ENCODE peak calls at places on chromosomes 3 and 15, in ten cellular contexts. One of them, this sample, is unnamed.

GRCh38 chr3:66997560-66998074 is 490 bp upstream of the KBTBD8 start:
- DNase-seq in adrenal gland: peak; percentile 25
- DNase-seq in tibial nerve: no peak
- DNase-seq in stomach: no peak
- DNase-seq in spleen: peak; percentile 77
- DNase-seq in suprapubic skin: no peak
- DNase-seq in heart left ventricle: no peak
- DNase-seq in GM12891: no peak
- DNase-seq in body of pancreas: peak; percentile 3
- DNase-seq in esophagus squamous epithelium: no peak
- DNase-seq in this sample: no peak

GRCh38 chr15:59741274-59741906 is 52.3 kb upstream of the BNIP2 start:
- DNase-seq in adrenal gland: no peak
- DNase-seq in tibial nerve: no peak
- DNase-seq in stomach: no peak
- DNase-seq in spleen: no peak
- DNase-seq in suprapubic skin: no peak
- DNase-seq in heart left ventricle: no peak
- DNase-seq in GM12891: no peak
- DNase-seq in body of pancreas: no peak
- DNase-seq in esophagus squamous epithelium: no peak
- DNase-seq in this sample: peak; percentile 4

GRCh38 chr15:37517506-37517905 is 416.9 kb upstream of the TMCO5A start:
- DNase-seq in adrenal gland: no peak
- DNase-seq in tibial nerve: no peak
- DNase-seq in stomach: no peak
- DNase-seq in spleen: no peak
- DNase-seq in suprapubic skin: no peak
- DNase-seq in heart left ventricle: no peak
- DNase-seq in GM12891: no peak
- DNase-seq in body of pancreas: no peak
- DNase-seq in esophagus squamous epithelium: no peak
- DNase-seq in this sample: no peak

GRCh38 chr3:107674371-107674770 is 151.6 kb downstream of the BBX start:
- DNase-seq in adrenal gland: peak; percentile 73
- DNase-seq in tibial nerve: no peak
- DNase-seq in stomach: no peak
- DNase-seq in spleen: no peak
- DNase-seq in suprapubic skin: no peak
- DNase-seq in heart left ventricle: no peak
- DNase-seq in GM12891: no peak
- DNase-seq in body of pancreas: no peak
- DNase-seq in esophagus squamous epithelium: no peak
- DNase-seq in this sample: no peak

GRCh38 chr3:184377882-184378445 is at the start of gene THPO:
- DNase-seq in adrenal gland: peak; percentile 85
- DNase-seq in tibial nerve: no peak
- DNase-seq in stomach: no peak
- DNase-seq in spleen: no peak
- DNase-seq in suprapubic skin: peak; percentile 73
- DNase-seq in heart left ventricle: no peak
- DNase-seq in GM12891: no peak
- DNase-seq in body of pancreas: peak; percentile 76
- DNase-seq in esophagus squamous epithelium: no peak
- DNase-seq in this sample: no peak

GRCh38 chr3:150697646-150698045 is 6.1 kb downstream of the ERICH6 start:
- DNase-seq in adrenal gland: no peak
- DNase-seq in tibial nerve: no peak
- DNase-seq in stomach: no peak
- DNase-seq in spleen: no peak
- DNase-seq in suprapubic skin: no peak
- DNase-seq in heart left ventricle: no peak
- DNase-seq in GM12891: no peak
- DNase-seq in body of pancreas: no peak
- DNase-seq in esophagus squamous epithelium: no peak
- DNase-seq in this sample: no peak

GRCh38 chr3:116473602-116474001 is 28.3 kb upstream of the LSAMP start:
- DNase-seq in adrenal gland: no peak
- DNase-seq in tibial nerve: no peak
- DNase-seq in stomach: no peak
- DNase-seq in spleen: no peak
- DNase-seq in suprapubic skin: no peak
- DNase-seq in heart left ventricle: no peak
- DNase-seq in GM12891: no peak
- DNase-seq in body of pancreas: no peak
- DNase-seq in esophagus squamous epithelium: no peak
- DNase-seq in this sample: no peak

GRCh38 chr3:134464693-134465385 is 20.9 kb downstream of the ANAPC13 start:
- DNase-seq in adrenal gland: no peak
- DNase-seq in tibial nerve: no peak
- DNase-seq in stomach: no peak
- DNase-seq in spleen: no peak
- DNase-seq in suprapubic skin: no peak
- DNase-seq in heart left ventricle: no peak
- DNase-seq in GM12891: no peak
- DNase-seq in body of pancreas: no peak
- DNase-seq in esophagus squamous epithelium: no peak
- DNase-seq in this sample: no peak

GRCh38 chr3:171811059-171811912 is 1.0 kb upstream of the PLD1 start:
- DNase-seq in adrenal gland: no peak
- DNase-seq in tibial nerve: peak; percentile 69
- DNase-seq in stomach: no peak
- DNase-seq in spleen: no peak
- DNase-seq in suprapubic skin: no peak
- DNase-seq in heart left ventricle: no peak
- DNase-seq in GM12891: no peak
- DNase-seq in body of pancreas: peak; percentile 21
- DNase-seq in esophagus squamous epithelium: no peak
- DNase-seq in this sample: peak; percentile 43

GRCh38 chr3:84906065-84906464 is 52.7 kb upstream of the CADM2 start:
- DNase-seq in adrenal gland: no peak
- DNase-seq in tibial nerve: no peak
- DNase-seq in stomach: no peak
- DNase-seq in spleen: no peak
- DNase-seq in suprapubic skin: no peak
- DNase-seq in heart left ventricle: no peak
- DNase-seq in GM12891: no peak
- DNase-seq in body of pancreas: no peak
- DNase-seq in esophagus squamous epithelium: no peak
- DNase-seq in this sample: no peak

GRCh38 chr3:98557324-98558010 is 25.7 kb downstream of the GPR15 start:
- DNase-seq in adrenal gland: no peak
- DNase-seq in tibial nerve: no peak
- DNase-seq in stomach: no peak
- DNase-seq in spleen: no peak
- DNase-seq in suprapubic skin: no peak
- DNase-seq in heart left ventricle: no peak
- DNase-seq in GM12891: no peak
- DNase-seq in body of pancreas: no peak
- DNase-seq in esophagus squamous epithelium: no peak
- DNase-seq in this sample: no peak

GRCh38 chr15:74655424-74655823 is 39.8 kb downstream of the CLK3 start:
- DNase-seq in adrenal gland: no peak
- DNase-seq in tibial nerve: no peak
- DNase-seq in stomach: no peak
- DNase-seq in spleen: no peak
- DNase-seq in suprapubic skin: no peak
- DNase-seq in heart left ventricle: no peak
- DNase-seq in GM12891: no peak
- DNase-seq in body of pancreas: no peak
- DNase-seq in esophagus squamous epithelium: no peak
- DNase-seq in this sample: no peak

GRCh38 chr15:42046597-42046996 is 25.8 kb upstream of the PLA2G4E start:
- DNase-seq in adrenal gland: no peak
- DNase-seq in tibial nerve: no peak
- DNase-seq in stomach: no peak
- DNase-seq in spleen: no peak
- DNase-seq in suprapubic skin: no peak
- DNase-seq in heart left ventricle: no peak
- DNase-seq in GM12891: no peak
- DNase-seq in body of pancreas: no peak
- DNase-seq in esophagus squamous epithelium: no peak
- DNase-seq in this sample: peak; percentile 79

GRCh38 chr15:42050484-42051255 is 29.8 kb upstream of the PLA2G4E start:
- DNase-seq in adrenal gland: no peak
- DNase-seq in tibial nerve: no peak
- DNase-seq in stomach: no peak
- DNase-seq in spleen: no peak
- DNase-seq in suprapubic skin: no peak
- DNase-seq in heart left ventricle: no peak
- DNase-seq in GM12891: no peak
- DNase-seq in body of pancreas: no peak
- DNase-seq in esophagus squamous epithelium: no peak
- DNase-seq in this sample: no peak

GRCh38 chr15:42048080-42048820 is 27.4 kb upstream of the PLA2G4E start:
- DNase-seq in adrenal gland: no peak
- DNase-seq in tibial nerve: no peak
- DNase-seq in stomach: no peak
- DNase-seq in spleen: no peak
- DNase-seq in suprapubic skin: no peak
- DNase-seq in heart left ventricle: no peak
- DNase-seq in GM12891: no peak
- DNase-seq in body of pancreas: no peak
- DNase-seq in esophagus squamous epithelium: no peak
- DNase-seq in this sample: no peak

GRCh38 chr15:42045211-42045615 is 24.4 kb upstream of the PLA2G4E start:
- DNase-seq in adrenal gland: no peak
- DNase-seq in tibial nerve: no peak
- DNase-seq in stomach: no peak
- DNase-seq in spleen: no peak
- DNase-seq in suprapubic skin: no peak
- DNase-seq in heart left ventricle: no peak
- DNase-seq in GM12891: no peak
- DNase-seq in body of pancreas: no peak
- DNase-seq in esophagus squamous epithelium: no peak
- DNase-seq in this sample: no peak

GRCh38 chr15:42048821-42049200 is 28.0 kb upstream of the PLA2G4E start:
- DNase-seq in adrenal gland: no peak
- DNase-seq in tibial nerve: no peak
- DNase-seq in stomach: no peak
- DNase-seq in spleen: no peak
- DNase-seq in suprapubic skin: no peak
- DNase-seq in heart left ventricle: no peak
- DNase-seq in GM12891: no peak
- DNase-seq in body of pancreas: no peak
- DNase-seq in esophagus squamous epithelium: no peak
- DNase-seq in this sample: no peak
- TF ChIP-seq POLR2A in adrenal gland: no peak
- TF ChIP-seq POLR2A in tibial nerve: no peak
- TF ChIP-seq POLR2A in stomach: no peak
- TF ChIP-seq POLR2A in spleen: no peak
- TF ChIP-seq POLR2A in suprapubic skin: no peak
- TF ChIP-seq POLR2A in heart left ventricle: no peak
- TF ChIP-seq POLR2A in GM12891: no peak
- TF ChIP-seq POLR2A in body of pancreas: no peak
- TF ChIP-seq POLR2A in esophagus squamous epithelium: no peak
- TF ChIP-seq POLR2A in this sample: no peak

DNA sequence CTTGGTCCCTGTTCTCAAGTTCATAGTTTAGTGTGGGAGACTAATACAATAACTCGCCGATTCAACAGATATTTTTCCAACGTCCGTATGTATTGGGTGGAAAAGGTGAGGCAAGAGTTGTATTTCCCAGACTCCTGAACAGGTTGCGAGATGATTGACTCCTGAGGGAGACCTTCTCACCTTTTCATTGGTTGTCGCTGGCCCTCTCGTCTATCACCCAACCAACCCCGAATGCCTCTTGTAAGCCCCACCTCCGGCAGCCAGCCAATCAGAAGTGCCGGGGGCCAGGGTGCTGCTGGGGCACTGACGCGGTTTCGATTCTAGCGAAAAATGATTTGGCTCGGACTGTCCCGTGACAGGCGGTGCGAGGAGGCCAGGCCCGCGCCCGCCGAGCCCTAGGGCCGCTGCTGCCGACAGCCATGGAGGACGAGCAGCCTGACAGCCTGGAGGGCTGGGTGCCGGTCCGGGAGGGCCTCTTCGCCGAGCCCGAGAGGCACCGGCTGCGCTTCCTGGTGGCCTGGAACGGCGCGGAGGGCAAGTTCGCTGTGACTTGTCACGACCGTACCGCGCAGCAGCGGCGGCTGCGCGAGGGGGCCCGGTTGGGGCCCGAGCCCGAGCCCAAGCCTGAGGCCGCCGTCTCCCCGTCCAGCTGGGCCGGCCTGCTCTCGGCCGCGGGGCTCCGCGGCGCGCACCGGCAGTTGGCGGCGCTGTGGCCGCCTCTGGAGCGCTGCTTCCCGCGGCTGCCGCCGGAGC is at the start of gene WHAMM:
- DNase-seq in adrenal gland: peak; percentile 100
- DNase-seq in tibial nerve: peak; percentile 100
- DNase-seq in stomach: peak; percentile 99
- DNase-seq in spleen: peak; percentile 98
- DNase-seq in suprapubic skin: peak; percentile 100
- DNase-seq in heart left ventricle: peak; percentile 98
- DNase-seq in GM12891: peak; percentile 74
- DNase-seq in body of pancreas: peak; percentile 99
- DNase-seq in esophagus squamous epithelium: peak; percentile 95
- DNase-seq in this sample: peak; percentile 99
- TF ChIP-seq POLR2A in adrenal gland: peak; percentile 98
- TF ChIP-seq POLR2A in tibial nerve: peak; percentile 91
- TF ChIP-seq POLR2A in stomach: peak; percentile 95
- TF ChIP-seq POLR2A in spleen: peak; percentile 83
- TF ChIP-seq POLR2A in suprapubic skin: peak; percentile 81
- TF ChIP-seq POLR2A in heart left ventricle: peak; percentile 90
- TF ChIP-seq POLR2A in GM12891: peak; percentile 91
- TF ChIP-seq POLR2A in body of pancreas: peak; percentile 98
- TF ChIP-seq POLR2A in esophagus squamous epithelium: peak; percentile 93
- TF ChIP-seq POLR2A in this sample: peak; percentile 98

GRCh38 chr15:87212041-87212440 is 1044.5 kb downstream of the NTRK3 start:
- DNase-seq in adrenal gland: no peak
- DNase-seq in tibial nerve: no peak
- DNase-seq in stomach: no peak
- DNase-seq in spleen: no peak
- DNase-seq in suprapubic skin: no peak
- DNase-seq in heart left ventricle: no peak
- DNase-seq in GM12891: no peak
- DNase-seq in body of pancreas: no peak
- DNase-seq in esophagus squamous epithelium: no peak
- DNase-seq in this sample: no peak
- TF ChIP-seq POLR2A in adrenal gland: no peak
- TF ChIP-seq POLR2A in tibial nerve: no peak
- TF ChIP-seq POLR2A in stomach: no peak
- TF ChIP-seq POLR2A in spleen: no peak
- TF ChIP-seq POLR2A in suprapubic skin: no peak
- TF ChIP-seq POLR2A in heart left ventricle: no peak
- TF ChIP-seq POLR2A in GM12891: no peak
- TF ChIP-seq POLR2A in body of pancreas: no peak
- TF ChIP-seq POLR2A in esophagus squamous epithelium: no peak
- TF ChIP-seq POLR2A in this sample: no peak

DNA sequence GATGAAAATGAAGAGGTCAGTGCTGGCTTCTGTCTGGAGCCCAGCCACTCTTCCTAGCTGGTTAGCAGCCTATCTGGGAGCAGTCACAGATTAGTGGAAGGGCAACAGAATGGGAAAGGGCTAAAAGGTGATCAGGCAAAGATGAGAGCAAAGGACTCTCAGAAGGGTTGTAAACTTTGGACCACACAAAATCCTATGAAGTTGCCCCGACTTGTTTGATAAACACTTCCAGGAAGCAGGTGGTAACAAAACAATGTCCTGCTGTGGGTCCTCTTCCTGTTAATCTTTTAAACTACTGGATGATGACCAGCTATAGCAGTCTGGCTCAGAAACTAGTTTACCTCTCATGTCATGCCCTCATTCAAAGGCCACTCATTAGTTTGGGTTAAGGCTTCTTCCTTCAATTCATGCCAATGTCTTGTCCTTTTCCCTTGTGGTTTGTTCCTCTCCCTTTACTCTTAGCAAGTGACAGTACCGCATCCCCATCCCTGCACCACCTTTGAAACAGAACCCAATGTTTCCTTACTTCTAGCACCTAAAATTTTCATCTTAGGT is 19.2 kb downstream of the POLG start:
- DNase-seq in adrenal gland: no peak
- DNase-seq in tibial nerve: no peak
- DNase-seq in stomach: no peak
- DNase-seq in spleen: no peak
- DNase-seq in suprapubic skin: no peak
- DNase-seq in heart left ventricle: no peak
- DNase-seq in GM12891: no peak
- DNase-seq in body of pancreas: no peak
- DNase-seq in esophagus squamous epithelium: no peak
- DNase-seq in this sample: no peak
- TF ChIP-seq POLR2A in adrenal gland: no peak
- TF ChIP-seq POLR2A in tibial nerve: no peak
- TF ChIP-seq POLR2A in stomach: no peak
- TF ChIP-seq POLR2A in spleen: no peak
- TF ChIP-seq POLR2A in suprapubic skin: no peak
- TF ChIP-seq POLR2A in heart left ventricle: no peak
- TF ChIP-seq POLR2A in GM12891: no peak
- TF ChIP-seq POLR2A in body of pancreas: no peak
- TF ChIP-seq POLR2A in esophagus squamous epithelium: no peak
- TF ChIP-seq POLR2A in this sample: no peak